ENCODE peak calls at places on chromosomes 7 and 10, in five cellular contexts. O, M, S, P and G are unnamed samples.

GRCh38 chr7:41189866-41190265 is 513.0 kb downstream of the INHBA start:
- DNase-seq in O (no peak), M (peak; percentile 33), S (no peak), P (no peak), G (no peak)

GRCh38 chr10:10703390-10703789 is 314.3 kb upstream of the CELF2 start:
- DNase-seq in O (no peak), M (no peak), S (no peak), P (no peak), G (no peak)

GRCh38 chr7:143396625-143397556 is 11.8 kb downstream of the EPHA1 start:
- DNase-seq in O (no peak), M (no peak), S (no peak), P (no peak), G (no peak)

GRCh38 chr7:99221866-99222265 is 14.0 kb upstream of the KPNA7 start:
- DNase-seq in O (no peak), M (no peak), S (no peak), P (no peak), G (no peak)

GRCh38 chr7:129376778-129377700 is 57.2 kb upstream of the STRIP2 start:
- DNase-seq in O (no peak), M (no peak), S (no peak), P (no peak), G (no peak)

GRCh38 chr7:46763348-46763747 is 818.6 kb downstream of the TNS3 start:
- DNase-seq in O (no peak), M (no peak), S (no peak), P (no peak), G (no peak)

GRCh38 chr10:129323311-129323710 is 143.7 kb upstream of the MGMT start:
- DNase-seq in O (no peak), M (no peak), S (no peak), P (no peak), G (no peak)

GRCh38 chr10:114012650-114013049 is 31.0 kb upstream of the ADRB1 start:
- DNase-seq in O (no peak), M (no peak), S (no peak), P (no peak), G (no peak)

GRCh38 chr7:117124585-117125220 is 171.4 kb downstream of the ST7 start:
- DNase-seq in O (peak; percentile 42), M (peak; percentile 90), S (peak; percentile 95), P (peak; percentile 60), G (no peak)
- TF ChIP-seq SIN3A in O (no peak), M (no peak), S (no peak), P (no peak), G (no peak)

GRCh38 chr10:23362879-23363787 is 18.5 kb upstream of the C10orf67 start:
- DNase-seq in O (no peak), M (no peak), S (no peak), P (no peak), G (no peak)
- TF ChIP-seq YY1 in O (no peak), M (no peak), S (no peak), P (no peak), G (no peak)

GRCh38 chr10:108465871-108466641 is 1301.5 kb upstream of the SORCS1 start:
- DNase-seq in O (no peak), M (no peak), S (no peak), P (no peak), G (peak; percentile 69)
- TF ChIP-seq EZH2 in O (no peak), M (no peak), S (no peak), P (no peak), G (peak; percentile 44)

DNA sequence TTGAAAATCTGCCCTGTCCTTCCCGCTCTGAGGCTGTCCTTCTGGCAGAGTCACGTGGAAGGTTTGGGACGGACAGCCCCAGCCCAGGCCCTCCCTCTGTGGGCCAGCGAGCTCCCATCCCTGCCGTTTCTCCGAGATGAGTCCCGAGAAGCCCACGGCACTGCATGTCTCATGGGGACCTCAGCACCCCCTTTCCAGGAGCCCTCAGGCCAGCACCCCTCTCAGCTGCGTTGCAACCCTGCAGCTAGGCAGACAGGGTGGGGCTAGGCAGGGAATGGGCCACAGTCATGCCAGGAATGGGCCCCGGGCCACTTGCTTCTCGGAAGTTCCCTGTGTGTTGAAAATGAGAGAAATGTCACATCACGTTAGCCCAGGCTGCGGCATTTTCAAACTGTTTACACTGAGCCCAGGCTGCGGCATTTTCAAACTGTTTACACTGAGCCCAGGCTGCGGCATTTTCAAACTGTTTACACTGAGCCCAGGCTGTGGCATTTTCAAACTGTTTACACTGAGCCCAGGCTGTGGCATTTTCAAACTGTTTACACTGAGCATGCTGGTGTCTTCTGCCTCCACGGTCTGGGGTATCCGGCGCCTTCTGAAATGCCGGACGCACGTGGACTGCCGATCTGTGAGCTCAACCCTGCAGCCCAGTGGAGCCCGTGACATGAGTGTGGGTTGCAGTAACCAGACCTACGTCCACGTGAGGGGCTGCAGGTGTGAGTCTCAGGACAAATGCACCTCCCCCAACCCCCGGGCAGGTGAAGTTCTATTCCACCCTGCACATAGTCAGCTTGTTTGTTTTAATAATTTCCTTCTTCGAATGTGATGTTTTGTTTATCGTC is 42.6 kb downstream of the FAM20C start:
- DNase-seq in O (no peak), M (no peak), S (peak; percentile 78), P (no peak), G (no peak)
- TF ChIP-seq SIN3A in O (no peak), M (no peak), S (peak; percentile 70), P (no peak), G (no peak)

DNA sequence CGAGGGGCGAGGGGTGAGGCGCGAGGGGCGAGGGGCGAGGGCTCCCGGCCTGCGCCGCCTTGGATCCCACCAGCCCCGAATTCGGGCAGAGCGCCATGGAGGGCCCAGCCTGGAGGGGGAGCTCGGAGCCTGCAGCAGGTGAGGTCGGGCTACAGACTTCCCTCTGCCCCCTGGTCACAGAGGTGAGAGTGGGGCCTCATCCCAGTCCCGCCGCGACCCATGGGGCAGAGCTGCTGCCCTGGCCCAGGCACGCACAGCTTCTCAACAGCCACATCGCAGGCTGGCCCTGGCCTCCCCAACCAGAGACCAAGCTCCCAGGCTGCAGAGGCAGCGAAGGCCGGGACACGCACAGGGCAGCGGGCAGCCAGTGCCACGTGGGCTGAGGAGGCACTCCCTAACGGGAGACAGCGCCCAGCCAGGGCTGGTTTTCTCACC is 191.8 kb downstream of the PTPRN2 start:
- DNase-seq in O (no peak), M (no peak), S (no peak), P (no peak), G (peak; percentile 36)
- TF ChIP-seq YY1 in O (no peak), M (no peak), S (no peak), P (no peak), G (no peak)

GRCh38 chr7:1668932-1669485 is 1.1 kb upstream of the ELFN1 start:
- DNase-seq in O (no peak), M (no peak), S (no peak), P (no peak), G (no peak)
- TF ChIP-seq EZH2 in O (no peak), M (no peak), S (no peak), P (no peak), G (peak; percentile 78)

DNA sequence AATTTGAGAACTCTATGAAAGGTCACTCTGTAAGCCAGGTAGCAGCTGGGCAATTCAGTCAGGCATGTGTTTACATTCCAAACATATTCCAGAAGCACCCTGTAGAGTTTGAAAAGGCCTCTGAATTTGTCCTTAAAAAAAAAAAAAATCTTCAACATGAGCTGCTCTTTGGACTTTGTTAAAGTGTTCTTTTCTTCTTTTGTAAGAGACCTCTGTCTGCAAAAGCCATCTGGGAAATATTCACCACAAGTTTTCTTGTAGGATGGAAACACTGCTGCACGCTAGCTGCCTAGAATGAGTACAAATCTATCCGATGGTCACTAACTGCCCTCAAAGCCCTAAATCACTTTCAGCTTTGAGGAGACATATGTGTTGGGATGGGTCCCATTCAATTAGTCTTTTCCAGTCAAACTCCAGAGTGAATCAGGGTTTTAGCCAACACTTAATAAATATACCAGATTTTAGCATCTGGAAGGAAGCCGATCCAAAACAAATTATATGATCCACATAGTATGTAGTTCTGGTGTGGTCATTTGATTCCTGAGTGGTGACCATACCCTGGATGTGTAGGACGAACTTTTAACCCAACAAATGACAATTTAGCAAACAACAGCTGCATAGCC is 85.9 kb downstream of the CD36 start:
- DNase-seq in O (no peak), M (no peak), S (peak; percentile 13), P (no peak), G (no peak)
- TF ChIP-seq SIN3A in O (no peak), M (no peak), S (no peak), P (no peak), G (no peak)

GRCh38 chr10:66782776-66783175 is 143.1 kb upstream of the LRRTM3 start:
- DNase-seq in O (no peak), M (no peak), S (no peak), P (no peak), G (no peak)
- TF ChIP-seq YY1 in O (no peak), M (no peak), S (no peak), P (no peak), G (no peak)